ENCODE peak calls at places on chromosomes 13 and 19, in seven cellular contexts. One of them, this sample, is unnamed.

GRCh38 chr13:80783926-80784325 is 443.0 kb upstream of the SPRY2 start:
- DNase-seq in fibroblast of villous mesenchyme: no peak
- DNase-seq in sigmoid colon: no peak
- DNase-seq in uterus: no peak
- DNase-seq in astrocyte of the spinal cord: peak; percentile 68
- DNase-seq in thyroid gland: peak; percentile 32
- DNase-seq in ovary: no peak
- DNase-seq in this sample: peak; percentile 76

GRCh38 chr19:40806385-40807146 is 7.6 kb downstream of the EGLN2 start:
- DNase-seq in ovary: peak; percentile 81
- DNase-seq in fibroblast of villous mesenchyme: peak; percentile 98
- DNase-seq in uterus: peak; percentile 89
- DNase-seq in astrocyte of the spinal cord: peak; percentile 96
- DNase-seq in sigmoid colon: peak; percentile 92
- DNase-seq in thyroid gland: peak; percentile 54
- DNase-seq in this sample: peak; percentile 76

GRCh38 chr19:10086904-10087256 is 763 bp downstream of the SHFL start:
- DNase-seq in ovary: peak; percentile 68
- DNase-seq in uterus: no peak
- DNase-seq in fibroblast of villous mesenchyme: no peak
- DNase-seq in sigmoid colon: peak; percentile 72
- DNase-seq in thyroid gland: no peak
- DNase-seq in astrocyte of the spinal cord: no peak
- DNase-seq in this sample: no peak

GRCh38 chr19:1279782-1280341 is 4.5 kb downstream of the FAM174C start:
- DNase-seq in fibroblast of villous mesenchyme: peak; percentile 82
- DNase-seq in ovary: peak; percentile 89
- DNase-seq in sigmoid colon: peak; percentile 90
- DNase-seq in uterus: peak; percentile 80
- DNase-seq in astrocyte of the spinal cord: peak; percentile 83
- DNase-seq in thyroid gland: peak; percentile 82
- DNase-seq in this sample: peak; percentile 71

GRCh38 chr13:94947965-94948371 is 235.6 kb upstream of the SOX21 start:
- DNase-seq in astrocyte of the spinal cord: peak; percentile 58
- DNase-seq in sigmoid colon: no peak
- DNase-seq in uterus: no peak
- DNase-seq in fibroblast of villous mesenchyme: no peak
- DNase-seq in thyroid gland: no peak
- DNase-seq in ovary: no peak
- DNase-seq in this sample: peak; percentile 65

GRCh38 chr13:43305416-43305815 is 282.0 kb downstream of the DNAJC15 start:
- DNase-seq in fibroblast of villous mesenchyme: no peak
- DNase-seq in sigmoid colon: no peak
- DNase-seq in thyroid gland: no peak
- DNase-seq in astrocyte of the spinal cord: no peak
- DNase-seq in ovary: no peak
- DNase-seq in uterus: no peak
- DNase-seq in this sample: no peak

GRCh38 chr19:33325920-33326319 is 23.6 kb upstream of the CEBPA start:
- DNase-seq in sigmoid colon: peak; percentile 93
- DNase-seq in astrocyte of the spinal cord: peak; percentile 23
- DNase-seq in uterus: peak; percentile 27
- DNase-seq in fibroblast of villous mesenchyme: no peak
- DNase-seq in thyroid gland: peak; percentile 9
- DNase-seq in ovary: no peak
- DNase-seq in this sample: peak; percentile 24

GRCh38 chr13:91017031-91017668 is 330.3 kb upstream of the MIR17HG start:
- DNase-seq in ovary: no peak
- DNase-seq in uterus: no peak
- DNase-seq in fibroblast of villous mesenchyme: peak; percentile 10
- DNase-seq in sigmoid colon: no peak
- DNase-seq in astrocyte of the spinal cord: peak; percentile 55
- DNase-seq in thyroid gland: peak; percentile 44
- DNase-seq in this sample: peak; percentile 12

GRCh38 chr19:2084993-2085720 is 11.0 kb downstream of the MOB3A start:
- DNase-seq in fibroblast of villous mesenchyme: peak; percentile 43
- DNase-seq in uterus: no peak
- DNase-seq in astrocyte of the spinal cord: no peak
- DNase-seq in ovary: no peak
- DNase-seq in sigmoid colon: peak; percentile 81
- DNase-seq in thyroid gland: peak; percentile 58
- DNase-seq in this sample: no peak

GRCh38 chr19:33580645-33581037 is 41.1 kb upstream of the CHST8 start:
- DNase-seq in thyroid gland: no peak
- DNase-seq in fibroblast of villous mesenchyme: no peak
- DNase-seq in uterus: no peak
- DNase-seq in sigmoid colon: no peak
- DNase-seq in astrocyte of the spinal cord: no peak
- DNase-seq in ovary: no peak
- DNase-seq in this sample: no peak

GRCh38 chr19:1850809-1851544 is 2.7 kb upstream of the REXO1 start:
- DNase-seq in sigmoid colon: no peak
- DNase-seq in fibroblast of villous mesenchyme: no peak
- DNase-seq in uterus: no peak
- DNase-seq in astrocyte of the spinal cord: no peak
- DNase-seq in thyroid gland: no peak
- DNase-seq in ovary: no peak
- DNase-seq in this sample: no peak

GRCh38 chr19:52231154-52231565 is 38.2 kb upstream of the ZNF766 start:
- DNase-seq in sigmoid colon: no peak
- DNase-seq in uterus: no peak
- DNase-seq in ovary: no peak
- DNase-seq in fibroblast of villous mesenchyme: no peak
- DNase-seq in thyroid gland: no peak
- DNase-seq in astrocyte of the spinal cord: no peak
- DNase-seq in this sample: no peak

GRCh38 chr13:92804346-92804745 is 422.3 kb upstream of the GPC6 start:
- DNase-seq in sigmoid colon: no peak
- DNase-seq in uterus: no peak
- DNase-seq in thyroid gland: no peak
- DNase-seq in ovary: no peak
- DNase-seq in astrocyte of the spinal cord: peak; percentile 54
- DNase-seq in fibroblast of villous mesenchyme: no peak
- DNase-seq in this sample: no peak

GRCh38 chr13:99989376-99990044 is 7.9 kb downstream of the ZIC2 start:
- DNase-seq in sigmoid colon: no peak
- DNase-seq in fibroblast of villous mesenchyme: no peak
- DNase-seq in thyroid gland: no peak
- DNase-seq in ovary: no peak
- DNase-seq in uterus: no peak
- DNase-seq in astrocyte of the spinal cord: peak; percentile 58
- DNase-seq in this sample: no peak

GRCh38 chr13:105159794-105160193 is 1375.7 kb downstream of the EFNB2 start:
- DNase-seq in sigmoid colon: no peak
- DNase-seq in uterus: no peak
- DNase-seq in thyroid gland: no peak
- DNase-seq in astrocyte of the spinal cord: no peak
- DNase-seq in ovary: no peak
- DNase-seq in fibroblast of villous mesenchyme: no peak
- DNase-seq in this sample: no peak

GRCh38 chr19:1066251-1066747 is 668 bp upstream of the ARHGAP45 start:
- DNase-seq in uterus: no peak
- DNase-seq in fibroblast of villous mesenchyme: no peak
- DNase-seq in thyroid gland: no peak
- DNase-seq in astrocyte of the spinal cord: no peak
- DNase-seq in sigmoid colon: no peak
- DNase-seq in ovary: no peak
- DNase-seq in this sample: no peak

GRCh38 chr19:5932146-5932545 is 18.1 kb downstream of the CAPS start:
- DNase-seq in uterus: no peak
- DNase-seq in thyroid gland: no peak
- DNase-seq in astrocyte of the spinal cord: no peak
- DNase-seq in sigmoid colon: no peak
- DNase-seq in ovary: no peak
- DNase-seq in fibroblast of villous mesenchyme: no peak
- DNase-seq in this sample: no peak

GRCh38 chr13:32124743-32125142 is 93.2 kb downstream of the FRY start:
- DNase-seq in thyroid gland: no peak
- DNase-seq in uterus: no peak
- DNase-seq in sigmoid colon: no peak
- DNase-seq in ovary: no peak
- DNase-seq in astrocyte of the spinal cord: no peak
- DNase-seq in fibroblast of villous mesenchyme: no peak
- DNase-seq in this sample: no peak

GRCh38 chr13:114099918-114100445 is 32.4 kb downstream of the RASA3 start:
- DNase-seq in uterus: peak; percentile 14
- DNase-seq in ovary: peak; percentile 19
- DNase-seq in fibroblast of villous mesenchyme: peak; percentile 78
- DNase-seq in sigmoid colon: peak; percentile 67
- DNase-seq in thyroid gland: no peak
- DNase-seq in astrocyte of the spinal cord: no peak
- DNase-seq in this sample: no peak

GRCh38 chr19:1129535-1129934 is 25.7 kb downstream of the GPX4 start:
- DNase-seq in thyroid gland: no peak
- DNase-seq in ovary: no peak
- DNase-seq in fibroblast of villous mesenchyme: no peak
- DNase-seq in uterus: no peak
- DNase-seq in sigmoid colon: no peak
- DNase-seq in astrocyte of the spinal cord: no peak
- DNase-seq in this sample: no peak

DNA sequence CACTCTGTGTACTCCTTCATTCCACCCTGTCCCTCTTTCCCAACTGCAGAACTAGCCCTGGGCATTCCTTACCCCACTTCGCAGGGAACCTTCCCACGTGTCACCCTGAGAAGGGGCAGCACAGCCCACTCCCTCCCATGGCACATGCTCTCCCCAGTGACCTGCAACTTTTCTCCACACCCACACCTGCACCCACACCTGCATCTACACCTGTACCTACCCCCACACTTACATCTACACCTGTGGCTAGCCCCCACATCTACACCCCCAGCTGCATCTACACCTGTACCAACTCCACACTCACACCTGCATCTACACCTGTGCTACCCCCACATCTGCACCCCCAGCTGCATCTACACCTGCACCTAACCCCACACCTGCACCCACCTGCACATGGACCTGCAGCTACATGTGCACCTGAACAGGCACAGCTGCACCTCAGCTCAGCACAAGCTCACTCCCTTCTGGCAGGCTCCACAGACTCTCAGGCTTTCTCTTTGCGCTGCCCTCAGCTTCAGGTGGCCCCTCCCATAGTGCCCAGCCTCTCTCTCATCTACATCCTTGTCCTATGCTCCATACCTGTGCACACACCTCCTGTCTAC is 234.1 kb downstream of the TUBA3C start:
- DNase-seq in sigmoid colon: no peak
- DNase-seq in ovary: no peak
- DNase-seq in fibroblast of villous mesenchyme: no peak
- DNase-seq in astrocyte of the spinal cord: no peak
- DNase-seq in uterus: no peak
- DNase-seq in thyroid gland: no peak
- DNase-seq in this sample: no peak
- H3K4me3 ChIP-seq in sigmoid colon: no peak overlapping the region
- H3K4me3 ChIP-seq in ovary: no peak overlapping the region
- H3K4me3 ChIP-seq in fibroblast of villous mesenchyme: no peak overlapping the region
- H3K4me3 ChIP-seq in astrocyte of the spinal cord: no peak overlapping the region
- H3K4me3 ChIP-seq in uterus: no peak overlapping the region
- H3K4me3 ChIP-seq in thyroid gland: no peak overlapping the region
- H3K4me3 ChIP-seq in this sample: no peak overlapping the region

DNA sequence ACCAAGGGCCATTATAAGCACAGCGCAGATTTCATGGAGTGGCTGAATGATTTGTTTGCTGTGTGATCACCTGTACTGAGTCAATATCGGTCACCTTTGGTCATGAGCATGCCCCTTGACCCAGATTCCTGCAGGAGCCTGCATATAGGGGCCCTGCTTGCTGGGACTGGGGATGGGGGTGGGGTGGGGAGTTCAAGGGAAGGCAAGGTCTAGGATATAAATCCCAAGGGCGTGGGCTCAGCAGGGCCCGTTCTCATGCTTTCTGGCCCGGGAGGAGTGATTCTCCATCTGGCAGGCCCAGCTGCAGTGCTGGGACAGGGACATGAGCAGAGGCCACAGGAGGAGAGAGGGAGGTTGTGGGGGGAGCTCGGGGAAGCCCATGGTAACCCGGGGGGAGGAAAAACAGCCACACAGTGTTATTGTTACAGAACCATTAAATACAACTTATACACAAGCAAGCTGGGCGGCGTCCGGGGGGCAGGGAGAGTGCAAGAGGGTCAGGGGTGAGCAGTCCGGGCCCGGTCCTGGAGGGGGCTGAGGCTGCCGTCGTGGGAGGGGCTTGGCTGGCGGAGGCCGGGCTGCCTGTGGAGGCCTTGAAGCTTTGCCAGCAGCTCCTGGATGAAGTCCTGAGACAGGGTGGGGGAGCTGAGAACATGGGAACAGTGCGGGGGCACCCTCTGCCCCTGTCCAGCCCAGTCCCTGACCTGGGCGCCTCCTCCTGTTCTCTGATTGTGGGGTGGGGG is 5.2 kb downstream of the PPP1R14A start:
- DNase-seq in thyroid gland: peak; percentile 21
- DNase-seq in uterus: peak; percentile 83
- DNase-seq in astrocyte of the spinal cord: peak; percentile 43
- DNase-seq in ovary: peak; percentile 97
- DNase-seq in fibroblast of villous mesenchyme: peak; percentile 59
- DNase-seq in sigmoid colon: peak; percentile 89
- DNase-seq in this sample: no peak
- H3K4me3 ChIP-seq in thyroid gland: no peak overlapping the region
- H3K4me3 ChIP-seq in uterus: no peak overlapping the region
- H3K4me3 ChIP-seq in astrocyte of the spinal cord: no peak overlapping the region
- H3K4me3 ChIP-seq in ovary: peak overlapping the region; percentile 11
- H3K4me3 ChIP-seq in fibroblast of villous mesenchyme: no peak overlapping the region
- H3K4me3 ChIP-seq in sigmoid colon: peak overlapping the region; percentile 64
- H3K4me3 ChIP-seq in this sample: no peak overlapping the region

GRCh38 chr13:50082426-50083283 is 67.4 kb downstream of the KCNRG start:
- DNase-seq in astrocyte of the spinal cord: peak; percentile 82
- DNase-seq in thyroid gland: peak; percentile 81
- DNase-seq in fibroblast of villous mesenchyme: peak; percentile 78
- DNase-seq in ovary: peak; percentile 51
- DNase-seq in uterus: peak; percentile 60
- DNase-seq in sigmoid colon: peak; percentile 75
- DNase-seq in this sample: no peak

GRCh38 chr13:50081899-50082425 is 66.7 kb downstream of the KCNRG start:
- DNase-seq in uterus: peak; percentile 98
- DNase-seq in astrocyte of the spinal cord: peak; percentile 99
- DNase-seq in ovary: peak; percentile 98
- DNase-seq in thyroid gland: peak; percentile 99
- DNase-seq in sigmoid colon: peak; percentile 99
- DNase-seq in fibroblast of villous mesenchyme: peak; percentile 99
- DNase-seq in this sample: peak; percentile 98

GRCh38 chr13:50080856-50081105 is 65.5 kb downstream of the KCNRG start:
- DNase-seq in sigmoid colon: no peak
- DNase-seq in uterus: no peak
- DNase-seq in astrocyte of the spinal cord: peak; percentile 54
- DNase-seq in ovary: no peak
- DNase-seq in fibroblast of villous mesenchyme: peak; percentile 45
- DNase-seq in thyroid gland: no peak
- DNase-seq in this sample: no peak

GRCh38 chr13:50081106-50081898 is 66.1 kb downstream of the KCNRG start:
- DNase-seq in thyroid gland: peak; percentile 58
- DNase-seq in astrocyte of the spinal cord: peak; percentile 39
- DNase-seq in uterus: peak; percentile 54
- DNase-seq in sigmoid colon: peak; percentile 76
- DNase-seq in ovary: peak; percentile 68
- DNase-seq in fibroblast of villous mesenchyme: no peak
- DNase-seq in this sample: no peak

GRCh38 chr13:50085063-50085462 is 69.8 kb downstream of the KCNRG start:
- DNase-seq in ovary: no peak
- DNase-seq in fibroblast of villous mesenchyme: peak; percentile 65
- DNase-seq in sigmoid colon: no peak
- DNase-seq in thyroid gland: no peak
- DNase-seq in uterus: no peak
- DNase-seq in astrocyte of the spinal cord: peak; percentile 70
- DNase-seq in this sample: no peak
- H3K4me3 ChIP-seq in ovary: no peak overlapping the region
- H3K4me3 ChIP-seq in fibroblast of villous mesenchyme: peak overlapping the region; percentile 47
- H3K4me3 ChIP-seq in sigmoid colon: peak overlapping the region; percentile 26
- H3K4me3 ChIP-seq in thyroid gland: no peak overlapping the region
- H3K4me3 ChIP-seq in uterus: no peak overlapping the region
- H3K4me3 ChIP-seq in astrocyte of the spinal cord: peak overlapping the region; percentile 6
- H3K4me3 ChIP-seq in this sample: peak overlapping the region; percentile 8

GRCh38 chr19:39001016-39001415 is 25.5 kb upstream of the FBXO17 start:
- DNase-seq in uterus: no peak
- DNase-seq in fibroblast of villous mesenchyme: no peak
- DNase-seq in sigmoid colon: no peak
- DNase-seq in thyroid gland: no peak
- DNase-seq in ovary: no peak
- DNase-seq in astrocyte of the spinal cord: no peak
- DNase-seq in this sample: no peak
- H3K4me3 ChIP-seq in uterus: no peak overlapping the region
- H3K4me3 ChIP-seq in fibroblast of villous mesenchyme: no peak overlapping the region
- H3K4me3 ChIP-seq in sigmoid colon: no peak overlapping the region
- H3K4me3 ChIP-seq in thyroid gland: no peak overlapping the region
- H3K4me3 ChIP-seq in ovary: no peak overlapping the region
- H3K4me3 ChIP-seq in astrocyte of the spinal cord: no peak overlapping the region
- H3K4me3 ChIP-seq in this sample: no peak overlapping the region

This sample was measured in astrocyte of the cerebellum.